ENCODE peak calls at places on chromosome 22, in four cellular contexts. Z, M, V and T are unnamed samples.

GRCh38 chr22:46652081-46652929 is 32.1 kb downstream of the GRAMD4 start:
- DNase-seq in Z (no peak), M (peak), V (peak), T (no peak)

GRCh38 chr22:45996241-45997076 is 19.5 kb upstream of the WNT7B start:
- DNase-seq in Z (no peak), M (peak), V (peak), T (no peak)

GRCh38 chr22:41530612-41531421 is 13.5 kb downstream of the POLR3H start:
- DNase-seq in Z (no peak), M (no peak), V (no peak), T (no peak)

GRCh38 chr22:46653596-46653995 is 33.4 kb downstream of the GRAMD4 start:
- DNase-seq in Z (no peak), M (no peak), V (no peak), T (no peak)

GRCh38 chr22:35349368-35349703 is 31.6 kb upstream of the HMOX1 start:
- DNase-seq in Z (no peak), M (no peak), V (no peak), T (no peak)

GRCh38 chr22:41524809-41525449 is 19.3 kb downstream of the POLR3H start:
- DNase-seq in Z (no peak), M (no peak), V (no peak), T (no peak)

GRCh38 chr22:49417326-49417725 is 410.3 kb downstream of the BRD1 start:
- DNase-seq in Z (no peak), M (no peak), V (no peak), T (no peak)

GRCh38 chr22:41650821-41651220 is 29.7 kb downstream of the XRCC6 start:
- DNase-seq in Z (no peak), M (no peak), V (no peak), T (no peak)

GRCh38 chr22:46367707-46368191 is 32.2 kb downstream of the TRMU start:
- DNase-seq in Z (peak), M (peak), V (peak), T (no peak)

GRCh38 chr22:41619979-41620645 is 731 bp downstream of the DESI1 start:
- DNase-seq in Z (no peak), M (no peak), V (peak), T (no peak)

GRCh38 chr22:29310065-29310862 is 3.8 kb downstream of the GAS2L1 start:
- DNase-seq in Z (no peak), M (no peak), V (no peak), T (no peak)

GRCh38 chr22:38316340-38317236 is 645 bp downstream of the CSNK1E start:
- DNase-seq in Z (no peak), M (peak), V (peak), T (no peak)

GRCh38 chr22:38355275-38355674 is 38.0 kb upstream of the CSNK1E start:
- DNase-seq in Z (no peak), M (no peak), V (no peak), T (no peak)

GRCh38 chr22:48098936-48099245 is 1336.4 kb downstream of the TBC1D22A start:
- DNase-seq in Z (no peak), M (no peak), V (no peak), T (no peak)

GRCh38 chr22:35708453-35708852 is 9.2 kb upstream of the APOL5 start:
- DNase-seq in Z (no peak), M (no peak), V (no peak), T (no peak)

GRCh38 chr22:41540365-41540764 is 3.9 kb downstream of the POLR3H start:
- DNase-seq in Z (no peak), M (no peak), V (no peak), T (no peak)

GRCh38 chr22:22060200-22061084 is 77.9 kb upstream of the TOP3B start:
- DNase-seq in Z (peak), M (peak), V (peak), T (no peak)

GRCh38 chr22:36160499-36160942 is at the start of gene APOL3:
- DNase-seq in Z (no peak), M (peak), V (peak), T (no peak)

GRCh38 chr22:32202539-32203180 is 2.2 kb downstream of the RFPL2 start:
- DNase-seq in Z (no peak), M (peak), V (peak), T (no peak)

GRCh38 chr22:38612217-38613006 is 42.4 kb upstream of the DMC1 start:
- DNase-seq in Z (no peak), M (no peak), V (no peak), T (no peak)

GRCh38 chr22:46039531-46039930 is 62.6 kb upstream of the WNT7B start:
- DNase-seq in Z (no peak), M (no peak), V (no peak), T (no peak)

DNA sequence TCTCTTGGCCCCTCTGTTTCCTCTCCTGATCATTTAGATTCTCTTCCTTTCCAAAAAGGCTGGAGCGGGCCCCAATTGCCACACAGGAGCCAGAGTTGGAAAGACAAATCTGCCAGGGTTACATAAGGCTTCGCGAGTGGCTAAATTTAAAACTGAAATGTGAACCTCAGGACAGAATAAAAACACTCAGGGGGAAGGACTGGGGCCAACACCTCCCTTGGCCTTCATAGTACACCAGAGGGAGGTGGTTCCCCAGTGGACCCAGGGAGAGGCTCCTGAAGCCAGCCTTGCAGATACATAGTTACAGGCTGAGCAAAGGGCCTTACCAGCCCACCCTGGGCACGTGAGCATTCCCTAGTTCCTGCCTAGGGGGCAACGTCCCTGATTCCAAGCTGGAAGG is 150.1 kb downstream of the MN1 start:
- DNase-seq in Z (no peak), M (peak), V (peak), T (no peak)
- TF ChIP-seq CTCF in Z (no peak), M (peak), V (peak), T (no peak)

GRCh38 chr22:43166132-43166930 is 15.0 kb downstream of the TSPO start:
- DNase-seq in Z (no peak), M (no peak), V (peak), T (no peak)

GRCh38 chr22:43164636-43165035 is 13.3 kb downstream of the TSPO start:
- DNase-seq in Z (no peak), M (no peak), V (no peak), T (no peak)

GRCh38 chr22:43160497-43161126 is 9.3 kb downstream of the TSPO start:
- DNase-seq in Z (no peak), M (no peak), V (no peak), T (no peak)

GRCh38 chr22:43162412-43163150 is 11.2 kb downstream of the TSPO start:
- DNase-seq in Z (no peak), M (no peak), V (no peak), T (no peak)

DNA sequence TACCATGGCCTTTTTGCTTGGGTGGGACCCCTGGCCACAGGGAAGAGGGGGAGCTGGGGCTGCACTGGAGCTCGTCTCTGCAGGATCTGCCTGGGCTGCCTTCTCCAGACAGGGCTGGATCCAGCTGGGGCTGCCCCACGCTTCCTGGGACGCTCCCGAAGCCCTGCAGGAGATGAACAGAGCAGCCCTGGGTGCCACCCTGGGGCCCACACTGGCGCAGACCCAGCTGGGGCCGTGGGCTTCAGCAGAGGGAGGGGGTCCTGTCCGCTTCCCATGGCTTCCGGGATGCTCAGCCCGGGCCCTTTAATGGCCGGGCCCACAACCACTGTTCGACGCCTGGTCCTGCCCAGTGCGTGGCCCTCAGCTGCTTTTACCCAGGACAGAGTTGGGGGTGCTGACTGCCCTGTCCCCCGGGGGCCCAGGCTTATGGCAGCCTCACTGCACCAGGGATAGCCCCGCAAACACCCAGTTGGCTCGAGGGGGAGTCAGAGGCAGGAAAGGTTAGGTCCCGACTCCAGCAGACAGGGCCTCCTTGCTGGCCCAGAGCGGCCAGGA is 12.0 kb downstream of the TSPO start:
- DNase-seq in Z (no peak), M (no peak), V (no peak), T (no peak)
- H3K4me3 ChIP-seq in Z (no peak), M (no peak), V (no peak), T (no peak)

DNA sequence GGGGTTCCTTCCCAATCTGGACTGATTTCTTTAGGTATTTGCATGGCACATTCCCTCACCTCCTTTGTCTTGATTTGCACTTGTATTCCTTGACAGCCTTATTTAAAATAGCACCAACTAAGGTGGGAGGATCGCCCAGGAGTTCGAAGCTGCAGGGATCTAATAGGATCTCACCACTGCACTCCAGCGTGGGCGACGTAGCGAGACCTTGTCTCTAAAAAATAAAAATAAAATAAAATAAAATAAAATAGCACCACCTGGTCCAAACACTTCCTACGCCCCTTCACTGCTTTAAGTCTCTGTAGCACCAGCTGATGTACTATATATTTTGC is 775 bp downstream of the SLC2A11 start:
- DNase-seq in Z (no peak), M (no peak), V (no peak), T (no peak)
- TF ChIP-seq CTCF in Z (peak), M (no peak), V (no peak), T (no peak)

GRCh38 chr22:44684506-44685383 is 17.3 kb upstream of the PRR5 start:
- DNase-seq in Z (peak), M (peak), V (peak), T (peak)
- H3K4me3 ChIP-seq in Z (no peak), M (no peak), V (no peak), T (no peak)

DNA sequence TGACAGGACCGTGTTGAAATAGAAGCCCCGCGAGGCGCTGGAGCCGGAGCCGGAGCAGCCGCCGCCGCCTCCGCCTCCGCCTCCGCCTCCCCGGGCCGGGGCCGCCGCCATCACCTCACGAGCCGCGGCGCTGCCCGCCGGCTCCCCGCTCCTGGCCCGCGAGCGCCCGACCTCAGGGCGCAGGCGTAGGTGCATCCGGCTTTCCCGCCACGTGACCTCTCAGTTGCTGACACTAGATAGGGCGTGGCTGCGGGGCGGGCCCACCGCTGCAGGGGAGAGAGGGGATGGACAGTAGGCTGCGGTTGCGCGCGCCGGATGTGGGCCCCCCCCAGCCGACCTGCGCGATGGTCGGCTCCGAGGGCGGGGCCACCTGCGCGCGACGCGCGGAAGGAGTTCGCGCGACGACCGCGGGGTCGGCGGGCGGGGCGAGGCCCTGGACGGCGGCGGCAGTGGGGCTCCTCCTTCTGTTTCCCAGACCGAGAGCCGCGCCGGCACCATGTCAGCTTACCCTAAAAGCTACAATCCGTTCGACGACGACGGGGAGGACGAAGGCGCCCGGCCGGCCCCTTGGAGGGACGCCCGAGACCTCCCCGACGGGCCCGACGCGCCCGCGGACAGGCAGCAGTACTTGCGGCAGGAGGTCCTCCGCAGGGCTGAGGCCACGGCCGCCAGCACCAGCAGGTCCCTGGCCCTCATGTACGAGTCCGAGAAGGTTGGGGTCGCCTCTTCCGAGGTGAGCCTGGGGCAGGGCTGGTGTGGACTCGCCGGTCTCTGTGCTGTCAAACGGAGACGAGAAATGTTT is at the start of the genes PI4KA and SNAP29:
- DNase-seq in Z (peak), M (peak), V (peak), T (peak)
- TF ChIP-seq CTCF in Z (no peak), M (no peak), V (peak), T (no peak)

DNA sequence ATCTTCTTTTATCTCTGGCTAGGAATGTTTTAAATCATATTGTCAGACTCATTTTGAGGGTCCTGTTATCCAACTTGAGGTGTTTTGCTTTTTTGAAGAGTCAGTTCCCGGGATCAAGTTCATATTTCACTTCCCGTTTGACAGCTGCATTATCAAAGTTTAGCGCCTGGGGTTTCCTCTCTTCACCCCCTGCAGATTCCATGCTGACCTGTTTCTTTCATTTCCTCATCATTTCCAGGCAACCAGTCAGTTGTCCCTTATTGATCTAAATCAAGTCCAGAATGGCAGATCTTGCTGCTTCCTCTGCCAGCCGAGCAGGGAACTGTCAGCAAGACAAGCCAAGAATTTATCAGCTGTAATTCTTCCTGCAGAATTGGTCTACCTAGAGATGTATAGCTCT is 197.6 kb upstream of the SYN3 start:
- DNase-seq in Z (no peak), M (no peak), V (no peak), T (no peak)
- H3K4me3 ChIP-seq in Z (no peak), M (no peak), V (no peak), T (no peak)